ENCODE peak calls at places on chromosomes 2 and 18, in seven cellular contexts. D, A, U, I, J, O and C are unnamed samples.
A peak's percentile ranks its signal among the peaks of the same experiment; 100 is the strongest.

GRCh38 chr2:119011162-119011909 is 69.3 kb downstream of the MARCO start:
- DNase-seq in I (peak; percentile 39), D (peak; percentile 51), A (peak; percentile 90), U (no peak), J (peak; percentile 66), O (peak; percentile 22), C (peak; percentile 84)

GRCh38 chr2:178628590-178628989 is 148.3 kb downstream of the PLEKHA3 start:
- DNase-seq in J (no peak), D (no peak), I (no peak), U (no peak), A (no peak), O (no peak), C (no peak)

GRCh38 chr2:10668402-10669012 is 21.3 kb downstream of the NOL10 start:
- DNase-seq in I (no peak), O (peak; percentile 63), D (no peak), J (no peak), A (no peak), U (no peak), C (no peak)

GRCh38 chr18:78805840-78806239 is 173.8 kb upstream of the SALL3 start:
- DNase-seq in A (no peak), I (no peak), U (peak; percentile 44), J (no peak), D (no peak), O (no peak), C (no peak)

GRCh38 chr2:127196998-127197397 is 23.1 kb downstream of the CYP27C1 start:
- DNase-seq in D (no peak), O (no peak), A (no peak), J (no peak), U (no peak), I (no peak), C (no peak)

GRCh38 chr2:70772486-70773155 is 4.6 kb upstream of the ADD2 start:
- DNase-seq in D (no peak), I (no peak), A (no peak), U (no peak), O (no peak), J (no peak), C (no peak)

GRCh38 chr2:19003554-19003953 is 354.9 kb downstream of the OSR1 start:
- DNase-seq in A (no peak), I (no peak), J (no peak), D (no peak), O (no peak), U (no peak), C (no peak)

GRCh38 chr2:191910518-191910917 is 63.6 kb upstream of the CAVIN2 start:
- DNase-seq in I (no peak), D (no peak), A (no peak), O (peak; percentile 20), J (no peak), U (no peak), C (no peak)

GRCh38 chr2:217900010-217900779 is 102.6 kb downstream of the TNS1 start:
- DNase-seq in D (no peak), I (no peak), U (no peak), J (peak; percentile 74), O (no peak), A (peak; percentile 60), C (no peak)

GRCh38 chr18:75607701-75608100 is 180.2 kb upstream of the SMIM21 start:
- DNase-seq in O (peak; percentile 81), D (no peak), A (no peak), I (no peak), J (no peak), U (no peak), C (no peak)

GRCh38 chr18:41814651-41815050 is 140.4 kb upstream of the PIK3C3 start:
- DNase-seq in A (no peak), J (no peak), O (no peak), I (no peak), D (no peak), U (no peak), C (no peak)

GRCh38 chr2:191580581-191580980 is 97.4 kb upstream of the NABP1 start:
- DNase-seq in D (no peak), O (peak; percentile 45), U (no peak), A (no peak), J (no peak), I (no peak), C (no peak)

GRCh38 chr2:182952741-182953450 is 85.4 kb downstream of the NCKAP1 start:
- DNase-seq in O (peak; percentile 50), I (no peak), D (no peak), J (no peak), A (no peak), U (no peak), C (no peak)

GRCh38 chr2:157784169-157784822 is 91.8 kb downstream of the ACVR1 start:
- DNase-seq in U (no peak), A (peak; percentile 69), J (peak; percentile 57), D (peak; percentile 46), O (no peak), I (peak; percentile 77), C (peak; percentile 85)

GRCh38 chr2:239751719-239752355 is 273.3 kb downstream of the NDUFA10 start:
- DNase-seq in A (no peak), D (peak; percentile 31), U (peak; percentile 83), J (peak; percentile 68), I (no peak), O (peak; percentile 10), C (peak; percentile 85)

GRCh38 chr18:48208432-48208948 is 200.7 kb downstream of the ZBTB7C start:
- DNase-seq in U (no peak), J (no peak), A (no peak), I (no peak), D (no peak), O (no peak), C (no peak)

GRCh38 chr2:112685167-112685884 is 35.5 kb upstream of the NT5DC4 start:
- DNase-seq in A (no peak), O (no peak), D (no peak), J (no peak), I (no peak), U (no peak), C (no peak)
- TF ChIP-seq CTCF in A (peak; percentile 56), O (peak; percentile 40), D (no peak), J (no peak), I (peak; percentile 9), U (no peak), C (no peak)

GRCh38 chr2:44564752-44565151 is 203.0 kb downstream of the CAMKMT start:
- DNase-seq in O (no peak), I (no peak), D (no peak), J (no peak), A (no peak), U (no peak), C (no peak)

GRCh38 chr2:44562737-44563136 is 201.0 kb downstream of the CAMKMT start:
- DNase-seq in A (no peak), J (no peak), U (no peak), O (no peak), D (no peak), I (no peak), C (no peak)

GRCh38 chr2:44560961-44561360 is 199.2 kb downstream of the CAMKMT start:
- DNase-seq in D (no peak), U (no peak), O (peak; percentile 30), I (no peak), A (no peak), J (no peak), C (no peak)

GRCh38 chr2:44559108-44559507 is 197.4 kb downstream of the CAMKMT start:
- DNase-seq in I (no peak), O (no peak), J (no peak), A (no peak), U (no peak), D (no peak), C (no peak)

GRCh38 chr2:44560352-44560751 is 198.6 kb downstream of the CAMKMT start:
- DNase-seq in O (no peak), U (no peak), I (no peak), J (peak; percentile 47), D (no peak), A (no peak), C (no peak)
- TF ChIP-seq CTCF in O (no peak), U (no peak), I (peak; percentile 18), J (peak; percentile 27), D (peak; percentile 48), A (peak; percentile 45), C (no peak)

GRCh38 chr18:72704202-72704601 is 160.1 kb upstream of the CBLN2 start:
- DNase-seq in O (no peak), U (no peak), I (no peak), D (no peak), A (no peak), J (no peak), C (no peak)
- TF ChIP-seq CTCF in O (no peak), U (no peak), I (no peak), D (no peak), A (no peak), J (no peak), C (no peak)

DNA sequence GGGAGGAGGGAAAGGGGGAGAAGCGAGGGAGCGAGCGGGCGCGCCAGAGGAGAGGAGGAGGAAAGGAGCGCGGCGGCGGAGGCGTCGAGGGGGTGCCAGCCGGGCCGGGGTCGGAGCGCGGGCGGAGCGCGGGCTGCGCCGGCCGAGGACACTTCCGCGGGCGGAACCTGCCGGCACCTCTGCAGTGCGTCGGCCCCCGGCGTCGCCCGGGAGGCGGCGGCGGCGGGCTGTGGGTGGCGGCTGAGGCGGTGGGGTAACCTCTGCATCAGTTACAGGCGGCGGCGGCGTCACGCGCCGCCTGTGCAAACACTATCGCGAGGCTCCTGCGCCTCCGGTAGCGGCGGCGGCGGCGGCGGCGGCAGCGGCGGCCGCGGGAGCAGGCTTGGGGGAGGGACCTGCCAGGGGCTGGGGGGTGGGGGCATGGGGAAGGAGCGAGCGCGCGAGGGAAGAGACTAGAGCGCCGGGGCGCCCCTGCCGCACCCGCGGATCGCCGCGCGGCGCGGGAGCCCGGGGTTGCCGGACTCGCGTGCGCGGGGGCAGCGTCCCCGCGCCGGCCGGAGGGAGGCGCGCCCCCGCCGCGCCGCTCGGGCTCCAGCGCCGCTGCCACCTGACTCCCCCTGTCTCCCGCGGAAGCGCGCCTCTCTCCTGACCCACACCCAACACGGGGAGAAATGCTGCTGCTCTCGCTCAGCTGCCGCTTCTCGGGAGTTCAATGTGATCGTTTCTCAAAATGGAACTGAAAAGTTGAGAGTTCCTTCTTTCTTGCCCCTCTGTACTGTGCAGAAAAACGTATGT is at the start of gene TLK1:
- DNase-seq in I (peak; percentile 83), A (peak; percentile 90), U (peak; percentile 96), O (peak; percentile 69), J (peak; percentile 89), D (peak; percentile 70), C (peak; percentile 91)
- TF ChIP-seq CTCF in I (no peak), A (peak; percentile 15), U (peak; percentile 28), O (no peak), J (no peak), D (no peak), C (peak; percentile 20)

GRCh38 chr2:238706673-238707072 is 141.2 kb upstream of the TWIST2 start:
- DNase-seq in O (no peak), A (peak; percentile 32), D (no peak), I (no peak), U (no peak), J (no peak), C (no peak)
- TF ChIP-seq CTCF in O (peak; percentile 44), A (peak; percentile 67), D (no peak), I (peak; percentile 9), U (no peak), J (no peak), C (no peak)